ENCODE peak calls at places on chromosomes 13 and 19, in eight cellular contexts. U, W, R, F, T, O, Q and G are unnamed samples.

GRCh38 chr13:45928843-45929242 is 77.3 kb upstream of the SIAH3 start:
- DNase-seq in F (no peak), O (no peak), W (no peak), U (no peak), R (no peak), T (no peak), Q (no peak), G (no peak)

GRCh38 chr19:10334340-10335148 is 1.2 kb upstream of the RAVER1 start:
- DNase-seq in U (peak; percentile 98), F (peak; percentile 95), R (peak; percentile 95), O (peak; percentile 93), T (peak; percentile 95), W (peak; percentile 99), Q (peak; percentile 83), G (peak; percentile 86)

GRCh38 chr13:60392136-60392535 is 4.9 kb upstream of the TDRD3 start:
- DNase-seq in W (no peak), U (no peak), Q (no peak), T (no peak), F (no peak), R (no peak), O (no peak), G (no peak)

GRCh38 chr19:48415395-48415794 is 21.9 kb downstream of the GRIN2D start:
- DNase-seq in W (peak; percentile 95), R (peak; percentile 64), U (peak; percentile 86), T (peak; percentile 98), F (no peak), O (peak; percentile 36), Q (peak; percentile 92), G (no peak)

GRCh38 chr13:99656843-99657506 is 155.7 kb downstream of the TM9SF2 start:
- DNase-seq in R (peak; percentile 16), O (no peak), F (no peak), Q (no peak), W (peak; percentile 13), T (no peak), U (no peak), G (no peak)

GRCh38 chr13:102452831-102453230 is 51.0 kb upstream of the FGF14 start:
- DNase-seq in U (no peak), F (no peak), R (no peak), O (peak; percentile 16), W (no peak), Q (no peak), T (no peak), G (no peak)

GRCh38 chr13:30895773-30896172 is 10.3 kb upstream of the MEDAG start:
- DNase-seq in O (peak; percentile 92), Q (no peak), W (no peak), R (peak; percentile 87), U (peak; percentile 87), F (no peak), T (no peak), G (no peak)

GRCh38 chr13:35953537-35954206 is 177.5 kb downstream of the DCLK1 start:
- DNase-seq in U (peak; percentile 88), Q (peak; percentile 28), W (peak; percentile 58), O (peak; percentile 94), T (peak; percentile 53), R (peak; percentile 91), F (peak; percentile 55), G (peak; percentile 43)

GRCh38 chr13:42350141-42350540 is 78.2 kb downstream of the AKAP11 start:
- DNase-seq in F (no peak), Q (no peak), U (no peak), W (no peak), R (no peak), O (no peak), T (no peak), G (no peak)

GRCh38 chr19:1591421-1592022 is 1.1 kb downstream of the MBD3 start:
- DNase-seq in F (no peak), T (no peak), Q (peak; percentile 37), U (no peak), R (no peak), W (no peak), O (no peak), G (no peak)

GRCh38 chr13:32164622-32165268 is 133.2 kb downstream of the FRY start:
- DNase-seq in F (peak; percentile 32), T (peak; percentile 46), U (no peak), R (peak; percentile 75), O (peak; percentile 66), W (peak; percentile 48), Q (peak; percentile 69), G (peak; percentile 14)

GRCh38 chr13:41500501-41500900 is 43.2 kb downstream of the RGCC start:
- DNase-seq in Q (peak; percentile 77), W (no peak), R (no peak), T (no peak), O (no peak), U (no peak), F (no peak), G (no peak)

GRCh38 chr13:74768521-74769090 is 634.4 kb upstream of the KLF12 start:
- DNase-seq in U (no peak), O (no peak), R (peak; percentile 4), Q (no peak), F (no peak), W (no peak), T (no peak), G (no peak)

GRCh38 chr13:47110833-47111240 is 214.0 kb upstream of the HTR2A start:
- DNase-seq in F (no peak), O (no peak), T (no peak), U (no peak), W (no peak), R (no peak), Q (no peak), G (no peak)

GRCh38 chr19:52188822-52189744 is 769 bp upstream of the PPP2R1A start:
- DNase-seq in F (peak; percentile 90), R (no peak), T (peak; percentile 98), Q (no peak), U (peak; percentile 93), W (peak; percentile 59), O (no peak), G (peak; percentile 15)

GRCh38 chr13:75461314-75461713 is 20.7 kb downstream of the TBC1D4 start:
- DNase-seq in O (peak; percentile 15), W (no peak), Q (no peak), T (no peak), R (no peak), F (no peak), U (no peak), G (no peak)

GRCh38 chr19:17052439-17052838 is 22.8 kb downstream of the HAUS8 start:
- DNase-seq in R (peak; percentile 42), O (peak; percentile 59), F (peak; percentile 39), U (no peak), T (peak; percentile 68), W (peak; percentile 66), Q (peak; percentile 44), G (no peak)

GRCh38 chr19:11530432-11530831 is 1.5 kb upstream of the ECSIT start:
- DNase-seq in U (peak; percentile 86), R (peak; percentile 69), W (peak; percentile 79), F (peak; percentile 29), T (peak; percentile 81), Q (peak; percentile 81), O (peak; percentile 78), G (no peak)
- TF ChIP-seq CTCF in U (peak; percentile 17), R (peak; percentile 31), W (no peak), F (peak; percentile 19), T (no peak), Q (peak; percentile 58), O (peak; percentile 34), G (peak; percentile 16)

GRCh38 chr19:15498910-15499309 is 9.4 kb upstream of the CYP4F22 start:
- DNase-seq in R (no peak), O (no peak), W (no peak), T (peak; percentile 30), U (no peak), F (no peak), Q (no peak), G (no peak)

GRCh38 chr19:15506074-15506565 is 2.2 kb upstream of the CYP4F22 start:
- DNase-seq in W (no peak), R (no peak), T (no peak), O (no peak), F (no peak), U (no peak), Q (no peak), G (no peak)

GRCh38 chr19:15502264-15502663 is 6.1 kb upstream of the CYP4F22 start:
- DNase-seq in R (no peak), Q (no peak), W (no peak), F (no peak), U (no peak), O (no peak), T (no peak), G (no peak)

GRCh38 chr19:15498156-15498858 is 10.0 kb upstream of the CYP4F22 start:
- DNase-seq in F (no peak), Q (no peak), U (no peak), W (no peak), R (no peak), O (no peak), T (no peak), G (no peak)

DNA sequence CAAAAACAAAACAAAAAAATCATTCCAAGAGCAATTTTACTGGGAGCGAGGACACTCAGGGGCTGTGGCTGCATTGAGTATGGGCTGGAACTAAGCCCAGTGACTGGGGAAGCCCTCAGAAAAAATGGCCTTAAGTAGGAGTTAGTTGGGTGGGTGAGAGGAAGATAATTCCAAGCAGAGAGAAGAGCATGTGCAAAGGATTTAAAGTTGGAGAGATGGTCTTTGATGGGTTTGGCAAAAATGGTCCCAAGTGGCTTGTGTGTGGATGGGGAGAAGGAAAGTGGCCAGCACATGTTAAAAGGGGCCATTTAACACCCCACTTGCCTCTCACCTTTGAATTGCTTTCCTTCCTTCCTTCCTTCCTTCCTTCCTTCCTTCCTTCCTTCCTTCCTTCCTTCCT is 6.7 kb upstream of the CYP4F22 start:
- DNase-seq in U (no peak), T (no peak), O (no peak), F (no peak), W (no peak), R (no peak), Q (no peak), G (no peak)
- TF ChIP-seq CTCF in U (no peak), T (no peak), O (no peak), F (no peak), W (no peak), R (no peak), Q (no peak), G (no peak)

GRCh38 chr19:50518091-50519005 is 4.6 kb upstream of the ASPDH start:
- DNase-seq in W (no peak), O (no peak), F (no peak), T (peak; percentile 73), R (no peak), Q (no peak), U (no peak), G (no peak)
- TF ChIP-seq CTCF in W (no peak), O (no peak), F (peak; percentile 37), T (peak; percentile 59), R (no peak), Q (peak; percentile 67), U (no peak), G (no peak)

GRCh38 chr19:41399091-41399490 is 1.5 kb downstream of the BCKDHA start:
- DNase-seq in Q (no peak), T (no peak), O (no peak), U (no peak), R (no peak), W (no peak), F (no peak), G (no peak)

GRCh38 chr19:41398603-41399002 is 985 bp downstream of the BCKDHA start:
- DNase-seq in W (no peak), R (no peak), F (no peak), U (no peak), O (no peak), T (no peak), Q (no peak), G (no peak)

GRCh38 chr19:41398042-41398403 is 405 bp downstream of the BCKDHA start:
- DNase-seq in O (no peak), Q (no peak), F (no peak), W (no peak), U (no peak), R (no peak), T (no peak), G (no peak)

GRCh38 chr19:41401483-41401882 is 3.9 kb downstream of the BCKDHA start:
- DNase-seq in O (no peak), Q (no peak), W (no peak), R (no peak), T (no peak), U (no peak), F (no peak), G (no peak)

GRCh38 chr19:41399525-41399924 is 1.9 kb downstream of the BCKDHA start:
- DNase-seq in R (no peak), W (no peak), O (no peak), T (no peak), F (no peak), U (no peak), Q (no peak), G (no peak)
- TF ChIP-seq CTCF in R (no peak), W (no peak), O (no peak), T (no peak), F (no peak), U (no peak), Q (no peak), G (no peak)